ENCODE peak calls at places on chromosomes 16 and 17, in four cellular contexts. F is AG10803, V is body of pancreas, R is cardiac muscle cell. A is an unnamed sample.

GRCh38 chr16:10552998-10553491 is 27.4 kb downstream of the EMP2 start:
- DNase-seq in F (no peak), V (no peak), R (no peak), A (peak; percentile 71)

GRCh38 chr16:529012-529575 is 1.6 kb downstream of the CAPN15 start:
- DNase-seq in F (no peak), V (peak; percentile 56), R (no peak), A (no peak)

GRCh38 chr17:30415491-30415890 is 36.8 kb downstream of the CPD start:
- DNase-seq in F (peak; percentile 59), V (no peak), R (no peak), A (no peak)

GRCh38 chr17:43524945-43525575 is 21.1 kb downstream of the ETV4 start:
- DNase-seq in F (peak; percentile 21), V (no peak), R (peak; percentile 41), A (no peak)

GRCh38 chr17:33183487-33184026 is 109.5 kb downstream of the ASIC2 start:
- DNase-seq in F (peak; percentile 45), V (no peak), R (no peak), A (no peak)

GRCh38 chr16:324451-325334 is 27.8 kb downstream of the AXIN1 start:
- DNase-seq in F (no peak), V (no peak), R (no peak), A (no peak)

GRCh38 chr16:1109648-1110047 is 13.6 kb upstream of the C1QTNF8 start:
- DNase-seq in F (no peak), V (no peak), R (no peak), A (no peak)

GRCh38 chr16:2035431-2036199 is 8.9 kb downstream of the NHERF2 start:
- DNase-seq in F (peak; percentile 86), V (peak; percentile 48), R (peak; percentile 82), A (no peak)

GRCh38 chr16:86621966-86622365 is 43.6 kb downstream of the FOXL1 start:
- DNase-seq in F (no peak), V (no peak), R (no peak), A (no peak)

GRCh38 chr17:65495255-65496060 is 66.0 kb downstream of the AXIN2 start:
- DNase-seq in F (no peak), V (no peak), R (peak; percentile 17), A (no peak)

GRCh38 chr16:87982491-87983415 is 31.5 kb downstream of the BANP start:
- DNase-seq in F (no peak), V (peak; percentile 62), R (no peak), A (no peak)

GRCh38 chr17:58753026-58753425 is 2.6 kb upstream of the PPM1E start:
- DNase-seq in F (no peak), V (no peak), R (no peak), A (no peak)

GRCh38 chr17:199195-199604 is 17.8 kb upstream of the DOC2B start:
- DNase-seq in F (peak; percentile 13), V (peak; percentile 56), R (peak; percentile 31), A (no peak)

GRCh38 chr17:81420769-81421462 is 25.7 kb downstream of the BAHCC1 start:
- DNase-seq in F (peak; percentile 68), V (peak; percentile 73), R (peak; percentile 66), A (no peak)

GRCh38 chr17:67452681-67453554 is 75.8 kb downstream of the PITPNC1 start:
- DNase-seq in F (no peak), V (peak; percentile 22), R (no peak), A (peak; percentile 53)

GRCh38 chr17:78664476-78665384 is 87.5 kb upstream of the DNAH17 start:
- DNase-seq in F (no peak), V (no peak), R (peak; percentile 42), A (no peak)

GRCh38 chr16:86365513-86366040 is 144.8 kb upstream of the FOXF1 start:
- DNase-seq in F (no peak), V (no peak), R (no peak), A (no peak)

GRCh38 chr16:85144026-85144915 is 32.0 kb upstream of the CIBAR2 start:
- DNase-seq in F (no peak), V (no peak), R (no peak), A (no peak)

GRCh38 chr16:52963471-52963870 is 89.2 kb downstream of the CHD9NB start:
- DNase-seq in F (no peak), V (no peak), R (no peak), A (no peak)

GRCh38 chr16:85350973-85351372 is 238.7 kb upstream of the CIBAR2 start:
- DNase-seq in F (peak; percentile 97), V (peak; percentile 99), R (peak; percentile 94), A (no peak)

GRCh38 chr16:70460737-70461261 is 6.4 kb downstream of the FCSK start:
- DNase-seq in F (no peak), V (no peak), R (peak; percentile 29), A (no peak)

GRCh38 chr17:177155-177554 is 4.3 kb downstream of the DOC2B start:
- DNase-seq in F (no peak), V (no peak), R (no peak), A (no peak)

GRCh38 chr17:1022278-1023024 is 25.5 kb downstream of the TIMM22 start:
- DNase-seq in F (no peak), V (no peak), R (no peak), A (no peak)

GRCh38 chr17:41278176-41278955 is 2.9 kb downstream of the KRTAP9-7 start:
- DNase-seq in F (no peak), V (no peak), R (no peak), A (no peak)

GRCh38 chr17:9238340-9239259 is 217.3 kb downstream of the NTN1 start:
- DNase-seq in F (no peak), V (no peak), R (no peak), A (no peak)

GRCh38 chr17:79991924-79992656 is 43.6 kb downstream of the TBC1D16 start:
- DNase-seq in F (no peak), V (peak; percentile 63), R (peak; percentile 9), A (no peak)

GRCh38 chr17:77513045-77513444 is 372.3 kb downstream of the SEC14L1 start:
- DNase-seq in F (no peak), V (no peak), R (no peak), A (no peak)

GRCh38 chr16:4879049-4879448 is 31.8 kb downstream of the UBN1 start:
- DNase-seq in F (peak; percentile 38), V (no peak), R (no peak), A (no peak)

GRCh38 chr17:57097832-57098421 is 12.9 kb downstream of the AKAP1 start:
- DNase-seq in F (peak; percentile 79), V (peak; percentile 30), R (peak; percentile 77), A (no peak)

GRCh38 chr16:53207810-53208752 is 153.3 kb downstream of the CHD9 start:
- DNase-seq in F (peak; percentile 76), V (peak; percentile 53), R (peak; percentile 91), A (peak; percentile 47)

GRCh38 chr17:68800731-68801130 is 154.5 kb downstream of the ABCA8 start:
- DNase-seq in F (peak; percentile 66), V (no peak), R (peak; percentile 83), A (no peak)

GRCh38 chr16:81734632-81735434 is 44.3 kb upstream of the PLCG2 start:
- DNase-seq in F (no peak), V (no peak), R (no peak), A (no peak)

GRCh38 chr16:81737885-81738536 is 41.1 kb upstream of the PLCG2 start:
- DNase-seq in F (peak; percentile 51), V (peak; percentile 95), R (peak; percentile 78), A (peak; percentile 77)

GRCh38 chr16:81740163-81740562 is 38.9 kb upstream of the PLCG2 start:
- DNase-seq in F (no peak), V (no peak), R (no peak), A (peak; percentile 70)

GRCh38 chr16:81738831-81739496 is 40.1 kb upstream of the PLCG2 start:
- DNase-seq in F (no peak), V (no peak), R (no peak), A (no peak)

GRCh38 chr16:81739503-81739902 is 39.6 kb upstream of the PLCG2 start:
- DNase-seq in F (no peak), V (no peak), R (no peak), A (no peak)
- H3K4me3 ChIP-seq in F (no peak overlapping the region), V (no peak overlapping the region), R (no peak overlapping the region), A (peak overlapping the region; percentile 37)

GRCh38 chr16:27230562-27230991 is 27.3 kb downstream of the KDM8 start:
- DNase-seq in F (no peak), V (no peak), R (no peak), A (no peak)
- TF ChIP-seq CTCF in F (no peak), V (no peak), R (no peak), A (no peak)

GRCh38 chr16:14360326-14361037 is 269.6 kb downstream of the PARN start:
- DNase-seq in F (no peak), V (no peak), R (no peak), A (no peak)

GRCh38 chr16:14364112-14364385 is 266.0 kb downstream of the PARN start:
- DNase-seq in F (no peak), V (no peak), R (no peak), A (no peak)

GRCh38 chr16:14364386-14365199 is 265.5 kb downstream of the PARN start:
- DNase-seq in F (peak; percentile 80), V (no peak), R (peak; percentile 30), A (no peak)

GRCh38 chr16:14365200-14365851 is 264.7 kb downstream of the PARN start:
- DNase-seq in F (peak; percentile 54), V (no peak), R (no peak), A (no peak)

GRCh38 chr16:14362774-14363371 is 267.2 kb downstream of the PARN start:
- DNase-seq in F (peak; percentile 64), V (no peak), R (no peak), A (no peak)
- H3K4me3 ChIP-seq in F (peak overlapping the region; percentile 36), V (no peak overlapping the region), R (no peak overlapping the region), A (no peak overlapping the region)

GRCh38 chr16:27867122-27868110 is 196.1 kb downstream of the GSG1L start:
- DNase-seq in F (peak; percentile 47), V (peak; percentile 45), R (peak; percentile 82), A (peak; percentile 18)
- TF ChIP-seq CTCF in F (peak; percentile 50), V (no peak), R (peak; percentile 55), A (peak; percentile 66)

GRCh38 chr17:37821025-37821713 is 76.3 kb upstream of the HNF1B start:
- DNase-seq in F (no peak), V (no peak), R (peak; percentile 25), A (no peak)
- H3K4me3 ChIP-seq in F (no peak overlapping the region), V (no peak overlapping the region), R (no peak overlapping the region), A (no peak overlapping the region)

GRCh38 chr16:12009922-12010321 is 33.4 kb downstream of the SNX29 start:
- DNase-seq in F (no peak), V (no peak), R (no peak), A (no peak)
- TF ChIP-seq CTCF in F (no peak), V (no peak), R (no peak), A (no peak)

GRCh38 chr17:39194089-39194984 is 3.1 kb downstream of the CACNB1 start:
- DNase-seq in F (peak; percentile 68), V (peak; percentile 25), R (peak; percentile 62), A (no peak)
- H3K4me3 ChIP-seq in F (peak overlapping the region; percentile 81), V (no peak overlapping the region), R (peak overlapping the region; percentile 2), A (no peak overlapping the region)

GRCh38 chr17:28612936-28613872 is 781 bp downstream of the RSKR start:
- DNase-seq in F (peak; percentile 24), V (peak; percentile 57), R (peak; percentile 58), A (no peak)
- TF ChIP-seq CTCF in F (peak; percentile 73), V (peak; percentile 58), R (peak; percentile 77), A (peak; percentile 73)

A was measured in GM12864.